ENCODE peak calls at places on chromosomes 4 and X, in five cellular contexts. V, Q, T, Z and R are unnamed samples.

GRCh38 chrX:3029084-3029483 is 12.2 kb upstream of the ARSF start:
- DNase-seq in V (no peak), Q (no peak), T (no peak), Z (no peak), R (no peak)

GRCh38 chrX:33970028-33970932 is 161.8 kb downstream of the FAM47A start:
- DNase-seq in V (no peak), Q (no peak), T (no peak), Z (no peak), R (no peak)

GRCh38 chrX:41526925-41527324 is 79.8 kb downstream of the NYX start:
- DNase-seq in V (no peak), Q (peak), T (no peak), Z (no peak), R (no peak)

GRCh38 chrX:2486476-2487133 is 14.2 kb downstream of the DHRSX start:
- DNase-seq in V (no peak), Q (no peak), T (no peak), Z (no peak), R (no peak)

GRCh38 chrX:27446423-27446822 is 16.7 kb downstream of the PPP4R3C start:
- DNase-seq in V (no peak), Q (no peak), T (no peak), Z (no peak), R (no peak)

GRCh38 chr4:67460574-67460973 is 84.7 kb downstream of the CENPC start:
- DNase-seq in V (no peak), Q (no peak), T (no peak), Z (no peak), R (no peak)

GRCh38 chr4:159823743-159824142 is 720.9 kb downstream of the RAPGEF2 start:
- DNase-seq in V (no peak), Q (peak), T (no peak), Z (no peak), R (no peak)

GRCh38 chr4:178664636-178665035 is 1222.4 kb upstream of the AGA start:
- DNase-seq in V (no peak), Q (no peak), T (no peak), Z (no peak), R (no peak)

GRCh38 chrX:109261279-109261678 is 220.6 kb downstream of the GUCY2F start:
- DNase-seq in V (no peak), Q (no peak), T (no peak), Z (no peak), R (no peak)

GRCh38 chr4:107066622-107067021 is 30.5 kb upstream of the DKK2 start:
- DNase-seq in V (no peak), Q (no peak), T (no peak), Z (no peak), R (no peak)

DNA sequence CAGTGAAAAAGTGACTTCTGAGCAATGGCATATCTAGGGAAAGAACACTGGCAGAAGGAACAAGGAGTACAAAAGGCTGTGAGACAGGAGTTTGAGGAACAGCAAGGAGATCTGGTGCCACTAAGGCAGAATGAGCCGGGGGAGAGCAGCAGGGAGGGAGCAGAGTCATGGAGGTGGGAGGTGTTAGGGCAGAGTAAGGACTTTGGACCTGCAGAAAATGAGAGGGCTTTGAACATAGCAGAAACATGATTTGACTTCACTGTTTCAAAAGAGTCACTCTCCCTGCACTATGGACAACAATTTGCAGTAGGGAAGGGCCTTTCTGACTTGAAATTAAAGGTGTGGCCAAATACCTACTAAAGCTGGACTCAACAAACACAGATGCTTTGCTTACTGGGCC is 356.2 kb downstream of the ADGRL3 start:
- DNase-seq in V (no peak), Q (peak), T (peak), Z (no peak), R (no peak)
- H3K27ac ChIP-seq in V (no peak), Q (peak), T (peak), Z (no peak), R (no peak)

GRCh38 chrX:7062912-7063311 is 84.6 kb upstream of the STS start:
- DNase-seq in V (no peak), Q (no peak), T (no peak), Z (no peak), R (no peak)

GRCh38 chrX:7062276-7062675 is 85.2 kb upstream of the STS start:
- DNase-seq in V (no peak), Q (peak), T (no peak), Z (no peak), R (no peak)

GRCh38 chrX:7061429-7061828 is 86.1 kb upstream of the STS start:
- DNase-seq in V (no peak), Q (no peak), T (no peak), Z (no peak), R (no peak)

GRCh38 chrX:7060444-7060843 is 87.1 kb upstream of the STS start:
- DNase-seq in V (no peak), Q (no peak), T (no peak), Z (no peak), R (no peak)

DNA sequence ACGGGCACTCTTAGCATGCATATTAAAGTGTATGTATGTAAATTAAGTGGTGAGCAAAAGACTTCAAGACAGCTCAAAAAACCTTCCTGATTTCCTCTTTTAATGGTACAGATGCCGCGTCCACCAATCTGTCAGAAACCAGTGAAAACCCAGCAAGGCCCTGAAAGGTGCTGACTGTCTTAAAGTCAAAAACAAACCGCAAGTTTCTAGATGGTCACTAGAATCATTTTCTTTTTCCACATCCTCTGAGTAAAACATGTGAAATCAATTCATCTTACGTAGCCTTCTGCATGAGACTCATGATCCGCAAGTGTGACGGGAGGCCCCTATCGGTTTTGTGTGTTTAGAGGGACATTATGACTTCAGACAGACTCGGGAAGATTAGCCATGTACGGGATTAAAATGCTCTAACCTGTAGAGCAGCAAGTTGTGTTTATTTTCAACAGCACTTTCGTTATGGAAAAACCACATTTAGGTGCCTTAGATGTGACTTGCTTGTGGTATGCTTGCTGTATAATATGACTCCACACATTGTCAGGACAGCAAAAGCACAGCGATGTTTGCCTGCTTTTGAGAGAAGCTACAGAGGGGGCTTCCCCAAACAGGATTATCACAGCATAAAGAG is 88.2 kb upstream of the STS start:
- DNase-seq in V (no peak), Q (no peak), T (no peak), Z (no peak), R (no peak)
- H3K27ac ChIP-seq in V (no peak), Q (no peak), T (no peak), Z (no peak), R (no peak)

DNA sequence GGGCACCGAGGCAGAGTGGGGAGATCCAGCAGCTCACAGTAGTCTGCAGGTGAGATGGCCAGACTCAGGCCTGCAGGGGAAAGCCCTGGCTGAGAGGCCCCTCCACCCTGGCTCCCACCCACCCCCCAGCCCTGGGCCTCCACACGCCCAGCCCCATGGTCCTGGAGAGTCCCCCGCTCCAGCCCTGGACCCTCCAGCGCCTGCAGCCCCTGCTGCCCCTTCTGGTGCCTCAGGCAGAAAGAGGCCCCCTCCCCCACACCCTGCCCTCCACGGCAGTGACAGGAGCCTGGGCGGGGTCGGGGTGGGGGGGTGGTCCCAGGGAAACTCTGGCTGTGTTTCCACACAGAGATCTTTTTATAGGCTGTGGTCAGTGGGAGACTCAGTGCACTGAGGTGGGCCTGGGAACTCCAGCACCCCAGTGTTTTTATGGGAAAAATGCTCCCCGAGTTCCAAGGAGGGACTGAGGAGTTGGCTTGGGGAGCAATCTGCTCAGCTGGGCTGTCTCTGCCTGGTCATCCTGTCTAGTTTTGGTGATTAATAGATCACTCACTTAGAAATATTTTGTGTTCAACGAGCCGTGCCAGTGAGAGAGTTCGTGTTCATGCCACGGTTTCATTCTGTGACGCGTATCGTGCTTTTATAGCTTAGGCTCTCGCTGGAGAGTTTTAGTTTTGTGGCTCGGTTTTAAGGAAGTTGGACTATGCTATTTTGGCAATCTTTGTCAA is 53.1 kb upstream of the HGFAC start:
- DNase-seq in V (no peak), Q (peak), T (no peak), Z (no peak), R (no peak)
- H3K27ac ChIP-seq in V (no peak), Q (peak), T (peak), Z (peak), R (peak)

GRCh38 chr4:168739851-168740250 is 243.0 kb downstream of the PALLD start:
- DNase-seq in V (no peak), Q (no peak), T (no peak), Z (no peak), R (no peak)
- H3K27ac ChIP-seq in V (no peak), Q (no peak), T (no peak), Z (no peak), R (no peak)

GRCh38 chr4:129394635-129395034 is 298.7 kb downstream of the C4orf33 start:
- DNase-seq in V (no peak), Q (no peak), T (no peak), Z (no peak), R (no peak)
- H3K27ac ChIP-seq in V (no peak), Q (no peak), T (no peak), Z (no peak), R (no peak)